ENCODE peak calls at places on chromosome 6, in ten cellular contexts. One of them, this sample, is unnamed.

GRCh38 chr6:69232506-69233194 is 564.2 kb downstream of the LMBRD1 start:
- DNase-seq in A549: peak
- DNase-seq in heart left ventricle: peak
- DNase-seq in lower leg skin: no peak
- DNase-seq in NB4: peak
- DNase-seq in gastrocnemius medialis: no peak
- DNase-seq in upper lobe of left lung: peak
- DNase-seq in spleen: peak
- DNase-seq in esophagus squamous epithelium: no peak
- DNase-seq in uterus: peak
- DNase-seq in this sample: peak

GRCh38 chr6:139776051-139776450 is 401.6 kb upstream of the CITED2 start:
- DNase-seq in heart left ventricle: no peak
- DNase-seq in upper lobe of left lung: no peak
- DNase-seq in NB4: no peak
- DNase-seq in lower leg skin: no peak
- DNase-seq in esophagus squamous epithelium: no peak
- DNase-seq in uterus: no peak
- DNase-seq in A549: no peak
- DNase-seq in gastrocnemius medialis: no peak
- DNase-seq in spleen: no peak
- DNase-seq in this sample: no peak

GRCh38 chr6:7140631-7141366 is 33.0 kb downstream of the RREB1 start:
- DNase-seq in A549: peak
- DNase-seq in esophagus squamous epithelium: peak
- DNase-seq in spleen: peak
- DNase-seq in NB4: peak
- DNase-seq in lower leg skin: peak
- DNase-seq in uterus: peak
- DNase-seq in gastrocnemius medialis: peak
- DNase-seq in heart left ventricle: peak
- DNase-seq in upper lobe of left lung: peak
- DNase-seq in this sample: peak

GRCh38 chr6:53042112-53042511 is 23.1 kb upstream of the FBXO9 start:
- DNase-seq in A549: peak
- DNase-seq in spleen: no peak
- DNase-seq in upper lobe of left lung: no peak
- DNase-seq in gastrocnemius medialis: no peak
- DNase-seq in heart left ventricle: no peak
- DNase-seq in lower leg skin: no peak
- DNase-seq in NB4: no peak
- DNase-seq in uterus: no peak
- DNase-seq in esophagus squamous epithelium: no peak
- DNase-seq in this sample: no peak

GRCh38 chr6:53313784-53314382 is 34.9 kb downstream of the ELOVL5 start:
- DNase-seq in upper lobe of left lung: no peak
- DNase-seq in lower leg skin: no peak
- DNase-seq in gastrocnemius medialis: no peak
- DNase-seq in spleen: no peak
- DNase-seq in esophagus squamous epithelium: no peak
- DNase-seq in heart left ventricle: no peak
- DNase-seq in A549: no peak
- DNase-seq in uterus: no peak
- DNase-seq in NB4: no peak
- DNase-seq in this sample: no peak

GRCh38 chr6:15675537-15676170 is 12.8 kb upstream of the DTNBP1 start:
- DNase-seq in esophagus squamous epithelium: no peak
- DNase-seq in NB4: no peak
- DNase-seq in upper lobe of left lung: no peak
- DNase-seq in lower leg skin: no peak
- DNase-seq in heart left ventricle: no peak
- DNase-seq in uterus: no peak
- DNase-seq in gastrocnemius medialis: no peak
- DNase-seq in A549: no peak
- DNase-seq in spleen: no peak
- DNase-seq in this sample: no peak

GRCh38 chr6:167400482-167401138 is 75.7 kb downstream of the TTLL2 start:
- DNase-seq in uterus: no peak
- DNase-seq in gastrocnemius medialis: no peak
- DNase-seq in upper lobe of left lung: no peak
- DNase-seq in A549: no peak
- DNase-seq in heart left ventricle: no peak
- DNase-seq in spleen: peak
- DNase-seq in NB4: no peak
- DNase-seq in esophagus squamous epithelium: no peak
- DNase-seq in lower leg skin: no peak
- DNase-seq in this sample: no peak

GRCh38 chr6:144321839-144322591 is 36.9 kb downstream of the UTRN start:
- DNase-seq in gastrocnemius medialis: no peak
- DNase-seq in NB4: no peak
- DNase-seq in uterus: no peak
- DNase-seq in heart left ventricle: no peak
- DNase-seq in upper lobe of left lung: peak
- DNase-seq in lower leg skin: no peak
- DNase-seq in spleen: no peak
- DNase-seq in A549: peak
- DNase-seq in esophagus squamous epithelium: no peak
- DNase-seq in this sample: no peak

GRCh38 chr6:35476004-35476403 is 7.8 kb downstream of the RPL10A start:
- DNase-seq in lower leg skin: no peak
- DNase-seq in uterus: no peak
- DNase-seq in A549: no peak
- DNase-seq in upper lobe of left lung: no peak
- DNase-seq in gastrocnemius medialis: no peak
- DNase-seq in NB4: no peak
- DNase-seq in esophagus squamous epithelium: no peak
- DNase-seq in spleen: no peak
- DNase-seq in heart left ventricle: no peak
- DNase-seq in this sample: no peak

GRCh38 chr6:35477551-35478179 is 9.5 kb downstream of the RPL10A start:
- DNase-seq in esophagus squamous epithelium: no peak
- DNase-seq in spleen: no peak
- DNase-seq in uterus: no peak
- DNase-seq in heart left ventricle: no peak
- DNase-seq in upper lobe of left lung: no peak
- DNase-seq in gastrocnemius medialis: no peak
- DNase-seq in A549: no peak
- DNase-seq in NB4: no peak
- DNase-seq in lower leg skin: no peak
- DNase-seq in this sample: no peak

GRCh38 chr6:35475573-35475972 is 7.4 kb downstream of the RPL10A start:
- DNase-seq in esophagus squamous epithelium: no peak
- DNase-seq in upper lobe of left lung: no peak
- DNase-seq in spleen: no peak
- DNase-seq in lower leg skin: no peak
- DNase-seq in uterus: no peak
- DNase-seq in NB4: no peak
- DNase-seq in A549: no peak
- DNase-seq in heart left ventricle: no peak
- DNase-seq in gastrocnemius medialis: no peak
- DNase-seq in this sample: no peak

GRCh38 chr6:35478259-35478658 is 10.1 kb downstream of the RPL10A start:
- DNase-seq in NB4: no peak
- DNase-seq in upper lobe of left lung: no peak
- DNase-seq in lower leg skin: no peak
- DNase-seq in heart left ventricle: no peak
- DNase-seq in spleen: no peak
- DNase-seq in gastrocnemius medialis: no peak
- DNase-seq in uterus: no peak
- DNase-seq in A549: no peak
- DNase-seq in esophagus squamous epithelium: no peak
- DNase-seq in this sample: no peak

GRCh38 chr6:35477028-35477427 is 8.8 kb downstream of the RPL10A start:
- DNase-seq in gastrocnemius medialis: no peak
- DNase-seq in heart left ventricle: no peak
- DNase-seq in lower leg skin: no peak
- DNase-seq in esophagus squamous epithelium: no peak
- DNase-seq in uterus: no peak
- DNase-seq in A549: no peak
- DNase-seq in NB4: no peak
- DNase-seq in spleen: no peak
- DNase-seq in upper lobe of left lung: no peak
- DNase-seq in this sample: no peak
- TF ChIP-seq POLR2A in gastrocnemius medialis: no peak
- TF ChIP-seq POLR2A in heart left ventricle: no peak
- TF ChIP-seq POLR2A in lower leg skin: no peak
- TF ChIP-seq POLR2A in esophagus squamous epithelium: no peak
- TF ChIP-seq POLR2A in uterus: no peak
- TF ChIP-seq POLR2A in A549: no peak
- TF ChIP-seq POLR2A in NB4: no peak
- TF ChIP-seq POLR2A in spleen: no peak
- TF ChIP-seq POLR2A in upper lobe of left lung: no peak
- TF ChIP-seq POLR2A in this sample: no peak

DNA sequence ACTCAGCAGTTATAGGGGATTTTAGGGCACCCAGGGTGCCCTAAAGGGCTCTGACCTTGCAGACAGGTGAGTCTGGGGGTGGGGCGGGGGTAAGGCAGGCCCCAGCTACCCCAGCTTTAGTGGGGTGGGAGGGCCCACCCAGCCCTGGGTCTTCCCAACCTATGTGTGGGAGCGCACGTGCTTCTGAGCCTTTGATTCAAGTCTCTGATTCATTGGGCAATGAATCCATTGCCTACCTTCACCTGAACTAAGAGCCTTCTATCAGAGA is 935 bp downstream of the SERPINB1 start:
- DNase-seq in A549: no peak
- DNase-seq in uterus: no peak
- DNase-seq in lower leg skin: peak
- DNase-seq in NB4: no peak
- DNase-seq in gastrocnemius medialis: no peak
- DNase-seq in esophagus squamous epithelium: no peak
- DNase-seq in spleen: no peak
- DNase-seq in upper lobe of left lung: no peak
- DNase-seq in heart left ventricle: no peak
- DNase-seq in this sample: no peak
- H3K4me3 ChIP-seq in A549: peak
- H3K4me3 ChIP-seq in uterus: peak
- H3K4me3 ChIP-seq in lower leg skin: no peak
- H3K4me3 ChIP-seq in NB4: peak
- H3K4me3 ChIP-seq in gastrocnemius medialis: peak
- H3K4me3 ChIP-seq in esophagus squamous epithelium: peak
- H3K4me3 ChIP-seq in spleen: peak
- H3K4me3 ChIP-seq in upper lobe of left lung: peak
- H3K4me3 ChIP-seq in heart left ventricle: peak
- H3K4me3 ChIP-seq in this sample: peak

DNA sequence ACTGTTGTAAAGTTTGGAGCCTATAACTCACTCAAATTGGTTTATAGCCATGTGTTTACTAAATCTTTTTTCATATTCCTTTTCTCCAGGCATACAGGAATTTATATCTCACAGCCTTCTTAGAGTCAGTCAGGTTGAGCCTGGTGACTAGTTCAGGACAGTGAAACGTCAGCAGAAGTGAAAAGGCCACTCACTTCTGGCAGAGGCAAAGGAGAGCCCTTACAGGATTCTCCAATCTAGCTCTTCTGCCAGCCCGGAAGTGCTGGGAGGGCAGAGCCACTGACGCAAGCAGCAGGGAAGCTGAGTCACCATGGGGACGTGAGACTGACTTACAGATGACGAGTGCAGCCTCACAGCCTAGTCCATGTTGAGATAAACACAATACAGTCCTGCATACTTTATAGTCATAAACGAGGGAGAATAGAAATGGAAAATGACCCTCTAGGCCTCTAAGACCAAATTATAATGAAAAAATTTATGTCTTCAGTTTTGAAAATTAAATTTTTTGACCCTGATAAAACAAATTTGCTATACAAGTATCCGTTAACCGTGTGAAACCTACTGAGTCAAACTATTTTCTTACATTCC is 1.3 kb downstream of the PXT1 start:
- DNase-seq in heart left ventricle: peak
- DNase-seq in spleen: peak
- DNase-seq in esophagus squamous epithelium: peak
- DNase-seq in A549: peak
- DNase-seq in gastrocnemius medialis: peak
- DNase-seq in lower leg skin: peak
- DNase-seq in NB4: peak
- DNase-seq in upper lobe of left lung: no peak
- DNase-seq in uterus: peak
- DNase-seq in this sample: peak
- TF ChIP-seq POLR2A in heart left ventricle: no peak
- TF ChIP-seq POLR2A in spleen: no peak
- TF ChIP-seq POLR2A in esophagus squamous epithelium: peak
- TF ChIP-seq POLR2A in A549: no peak
- TF ChIP-seq POLR2A in gastrocnemius medialis: peak
- TF ChIP-seq POLR2A in lower leg skin: no peak
- TF ChIP-seq POLR2A in NB4: peak
- TF ChIP-seq POLR2A in upper lobe of left lung: no peak
- TF ChIP-seq POLR2A in uterus: peak
- TF ChIP-seq POLR2A in this sample: no peak

GRCh38 chr6:77466055-77467028 is 3.1 kb upstream of the HTR1B start:
- DNase-seq in gastrocnemius medialis: no peak
- DNase-seq in A549: peak
- DNase-seq in heart left ventricle: no peak
- DNase-seq in NB4: peak
- DNase-seq in upper lobe of left lung: no peak
- DNase-seq in lower leg skin: no peak
- DNase-seq in uterus: no peak
- DNase-seq in spleen: no peak
- DNase-seq in esophagus squamous epithelium: no peak
- DNase-seq in this sample: no peak

GRCh38 chr6:77463308-77463880 is at the start of gene HTR1B:
- DNase-seq in NB4: no peak
- DNase-seq in A549: peak
- DNase-seq in upper lobe of left lung: peak
- DNase-seq in heart left ventricle: no peak
- DNase-seq in gastrocnemius medialis: no peak
- DNase-seq in esophagus squamous epithelium: no peak
- DNase-seq in lower leg skin: peak
- DNase-seq in spleen: no peak
- DNase-seq in uterus: no peak
- DNase-seq in this sample: no peak

GRCh38 chr6:77461796-77462195 is 1.5 kb downstream of the HTR1B start:
- DNase-seq in uterus: no peak
- DNase-seq in heart left ventricle: no peak
- DNase-seq in upper lobe of left lung: no peak
- DNase-seq in esophagus squamous epithelium: no peak
- DNase-seq in A549: no peak
- DNase-seq in gastrocnemius medialis: no peak
- DNase-seq in NB4: no peak
- DNase-seq in lower leg skin: no peak
- DNase-seq in spleen: no peak
- DNase-seq in this sample: no peak

GRCh38 chr6:77462359-77463307 is 658 bp downstream of the HTR1B start:
- DNase-seq in A549: peak
- DNase-seq in upper lobe of left lung: peak
- DNase-seq in lower leg skin: peak
- DNase-seq in uterus: no peak
- DNase-seq in esophagus squamous epithelium: no peak
- DNase-seq in NB4: no peak
- DNase-seq in heart left ventricle: no peak
- DNase-seq in spleen: no peak
- DNase-seq in gastrocnemius medialis: no peak
- DNase-seq in this sample: no peak

DNA sequence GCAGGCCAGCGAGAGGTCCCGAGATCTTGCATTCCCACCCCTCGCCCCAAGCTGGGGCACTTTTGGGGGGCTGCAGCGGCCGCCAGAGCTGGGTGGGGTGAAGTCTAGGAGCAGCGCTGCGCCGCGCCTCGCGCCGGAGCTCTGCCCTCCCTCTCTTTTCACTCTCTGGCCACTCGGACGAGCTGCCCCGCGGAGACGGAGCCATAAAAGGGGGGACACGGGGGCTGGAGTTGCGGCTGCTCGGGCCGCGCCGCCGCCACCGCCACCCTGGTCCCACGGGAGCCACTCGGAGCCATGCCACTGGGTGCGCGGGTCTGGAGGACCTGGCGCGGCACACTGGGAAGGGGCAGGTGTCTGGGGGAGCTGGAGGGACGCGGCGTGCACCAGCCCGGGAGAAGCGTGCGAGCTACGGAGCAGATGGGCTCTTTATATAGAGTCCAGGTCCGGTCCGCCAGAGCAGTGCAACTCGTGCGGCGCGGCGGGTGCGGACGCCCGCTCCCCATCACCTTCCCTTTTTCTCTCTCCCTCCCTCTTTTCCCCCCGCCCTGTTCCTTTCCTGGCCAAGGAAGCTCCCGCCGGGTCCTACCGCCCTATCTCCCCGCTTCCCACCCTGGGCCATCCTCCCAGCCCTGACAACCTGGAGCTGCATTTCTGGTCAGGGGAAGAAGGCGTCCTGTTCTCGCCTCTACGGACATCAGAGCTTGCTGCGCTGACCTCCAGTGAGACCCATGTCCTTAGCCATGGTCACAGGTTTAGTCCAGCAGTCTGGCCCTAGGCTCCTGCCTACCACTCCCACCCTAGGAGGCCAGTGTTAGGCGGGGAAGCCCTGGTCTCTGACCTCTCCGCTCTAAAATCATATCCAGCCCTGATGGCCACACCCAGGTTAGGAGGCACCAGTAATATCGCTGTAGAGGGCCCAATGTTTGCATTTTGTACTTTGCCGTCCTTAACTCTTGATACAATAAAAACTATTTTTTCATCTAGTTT is 883 bp upstream of the HTR1B start:
- DNase-seq in upper lobe of left lung: peak
- DNase-seq in esophagus squamous epithelium: no peak
- DNase-seq in lower leg skin: peak
- DNase-seq in spleen: no peak
- DNase-seq in uterus: no peak
- DNase-seq in NB4: no peak
- DNase-seq in gastrocnemius medialis: no peak
- DNase-seq in A549: peak
- DNase-seq in heart left ventricle: no peak
- DNase-seq in this sample: no peak
- H3K4me3 ChIP-seq in upper lobe of left lung: peak
- H3K4me3 ChIP-seq in esophagus squamous epithelium: peak
- H3K4me3 ChIP-seq in lower leg skin: no peak
- H3K4me3 ChIP-seq in spleen: peak
- H3K4me3 ChIP-seq in uterus: peak
- H3K4me3 ChIP-seq in NB4: no peak
- H3K4me3 ChIP-seq in gastrocnemius medialis: peak
- H3K4me3 ChIP-seq in A549: peak
- H3K4me3 ChIP-seq in heart left ventricle: peak
- H3K4me3 ChIP-seq in this sample: peak

This sample was measured in breast epithelium.